ENCODE peak calls at places on chromosomes 1 and 21, in ten cellular contexts. N is fibroblast of lung, Q is coronary artery, U is BE2C, W is tibial nerve, K is transverse colon, X is MCF 10A, R is BJ, A is GM12878, P is kidney epithelial cell. D is an unnamed sample.

GRCh38 chr1:232635778-232636356 is 5.9 kb upstream of the SIPA1L2 start:
- DNase-seq in U (no peak), P (no peak), R (no peak), A (no peak), W (no peak), N (peak; percentile 50), K (no peak), Q (no peak), X (peak; percentile 81), D (peak; percentile 46)

GRCh38 chr1:53619811-53620619 is 118.9 kb downstream of the GLIS1 start:
- DNase-seq in N (peak; percentile 42), K (peak; percentile 6), U (no peak), P (no peak), A (no peak), R (no peak), W (no peak), X (no peak), Q (peak; percentile 35), D (no peak)

GRCh38 chr1:224080082-224080774 is 33.7 kb upstream of the FBXO28 start:
- DNase-seq in N (peak; percentile 74), W (no peak), U (no peak), R (no peak), K (no peak), P (no peak), X (peak; percentile 55), Q (no peak), A (no peak), D (no peak)

GRCh38 chr1:16210581-16210980 is 1.9 kb downstream of the ARHGEF19 start:
- DNase-seq in X (no peak), U (no peak), P (no peak), R (no peak), W (no peak), K (no peak), A (no peak), Q (no peak), N (no peak), D (no peak)

GRCh38 chr1:236063551-236063918 is 1.4 kb downstream of the NID1 start:
- DNase-seq in X (no peak), P (no peak), Q (no peak), A (no peak), U (no peak), N (no peak), R (no peak), K (no peak), W (no peak), D (no peak)

GRCh38 chr1:56627636-56628039 is 17.5 kb upstream of the PRKAA2 start:
- DNase-seq in U (no peak), P (no peak), W (no peak), A (no peak), Q (no peak), N (no peak), K (no peak), X (peak; percentile 32), R (no peak), D (no peak)

GRCh38 chr1:223731076-223731770 is 18.9 kb downstream of the CAPN2 start:
- DNase-seq in W (peak; percentile 75), K (peak; percentile 46), R (no peak), X (peak; percentile 58), A (no peak), U (peak; percentile 82), P (no peak), Q (peak; percentile 84), N (peak; percentile 83), D (no peak)

GRCh38 chr21:44442266-44443125 is 12.8 kb upstream of the LRRC3 start:
- DNase-seq in R (no peak), A (no peak), U (peak; percentile 15), Q (no peak), K (no peak), P (no peak), X (no peak), W (no peak), N (no peak), D (no peak)

GRCh38 chr21:42340187-42340586 is 10.6 kb downstream of the TFF2 start:
- DNase-seq in P (no peak), X (no peak), U (no peak), W (no peak), A (no peak), K (no peak), N (no peak), R (no peak), Q (peak; percentile 45), D (no peak)

GRCh38 chr1:41661428-41662060 is 177.1 kb upstream of the EDN2 start:
- DNase-seq in A (no peak), Q (no peak), N (peak; percentile 12), P (no peak), R (no peak), U (no peak), K (no peak), W (no peak), X (no peak), D (no peak)

DNA sequence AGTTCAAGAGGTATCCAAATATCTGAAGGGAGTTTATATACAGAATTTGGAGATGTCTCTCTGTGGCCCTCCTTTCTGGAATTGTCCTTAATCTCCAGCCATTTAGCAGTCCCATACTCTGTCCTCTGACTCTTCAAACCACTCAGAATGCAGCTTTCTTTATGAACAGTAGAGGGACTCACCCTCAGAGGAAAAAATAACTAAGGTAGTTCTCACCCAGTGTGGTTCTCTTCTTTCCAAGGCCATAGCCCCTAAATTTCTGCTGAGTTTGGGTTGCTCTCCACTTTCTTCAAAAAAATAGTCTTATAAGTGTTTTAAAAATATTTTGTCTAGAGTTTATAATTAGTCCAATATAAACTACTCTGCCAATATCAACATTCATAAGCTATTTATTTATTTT is 369.7 kb downstream of the MATN1 start:
- DNase-seq in A (no peak), X (peak; percentile 9), K (no peak), R (no peak), W (no peak), N (peak; percentile 10), P (no peak), U (no peak), Q (no peak), D (no peak)
- TF ChIP-seq CTCF in A (peak; percentile 10), X (no peak), K (no peak), R (peak; percentile 53), W (no peak), N (peak; percentile 41), P (peak; percentile 49), U (peak; percentile 24), Q (no peak), D (no peak)

DNA sequence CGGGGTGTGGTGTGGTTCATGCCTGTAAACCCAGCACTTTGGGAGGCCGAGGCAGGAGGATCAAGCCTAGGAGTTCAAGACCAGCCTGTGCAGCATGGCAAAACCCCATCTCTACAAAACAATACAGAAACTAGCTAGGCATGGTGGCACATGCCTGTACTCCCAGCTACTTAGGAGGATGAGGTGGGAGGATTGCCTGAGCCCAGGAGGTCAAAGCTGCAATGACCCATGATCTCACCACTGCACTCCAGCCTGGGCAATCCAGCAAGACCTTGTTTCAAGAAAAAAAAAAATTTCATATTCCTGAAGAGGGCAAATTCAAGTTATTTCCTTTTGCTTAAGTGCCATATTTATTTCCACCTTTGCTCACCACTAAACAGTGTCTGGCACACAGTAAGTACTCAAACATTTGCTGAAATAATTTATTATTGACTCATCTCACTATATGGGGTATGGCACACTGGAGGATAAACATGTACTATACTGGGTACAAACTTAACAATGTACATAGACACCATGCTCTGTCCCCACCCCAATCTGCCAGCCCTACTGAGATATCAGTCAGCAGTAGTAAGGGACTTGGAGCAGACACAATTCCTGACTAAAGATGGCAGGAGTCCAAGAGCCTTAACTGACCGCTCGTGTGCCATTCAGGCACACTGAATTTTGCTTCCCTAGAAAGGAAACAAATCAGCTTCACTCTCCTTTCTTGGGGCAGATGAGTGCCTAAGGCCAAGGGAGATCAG is 15.5 kb downstream of the MEAF6 start:
- DNase-seq in N (peak; percentile 57), X (peak; percentile 70), W (no peak), Q (no peak), P (no peak), A (no peak), U (peak; percentile 42), R (no peak), K (peak; percentile 56), D (no peak)
- TF ChIP-seq CTCF in N (no peak), X (no peak), W (no peak), Q (no peak), P (no peak), A (no peak), U (no peak), R (no peak), K (no peak), D (no peak)

GRCh38 chr1:111887385-111887784 is 102.1 kb downstream of the KCND3 start:
- DNase-seq in K (no peak), P (no peak), X (no peak), W (no peak), A (no peak), N (no peak), U (no peak), Q (no peak), R (no peak), D (no peak)

GRCh38 chr1:111882986-111883560 is 106.4 kb downstream of the KCND3 start:
- DNase-seq in P (no peak), Q (no peak), K (no peak), U (no peak), X (no peak), R (no peak), N (no peak), A (no peak), W (no peak), D (no peak)

GRCh38 chr1:111886741-111887140 is 102.7 kb downstream of the KCND3 start:
- DNase-seq in X (no peak), R (no peak), N (no peak), U (no peak), K (no peak), Q (no peak), P (no peak), W (no peak), A (no peak), D (no peak)

GRCh38 chr1:111882537-111882936 is 106.9 kb downstream of the KCND3 start:
- DNase-seq in R (no peak), K (no peak), P (no peak), U (no peak), W (no peak), Q (no peak), X (no peak), N (no peak), A (no peak), D (no peak)

DNA sequence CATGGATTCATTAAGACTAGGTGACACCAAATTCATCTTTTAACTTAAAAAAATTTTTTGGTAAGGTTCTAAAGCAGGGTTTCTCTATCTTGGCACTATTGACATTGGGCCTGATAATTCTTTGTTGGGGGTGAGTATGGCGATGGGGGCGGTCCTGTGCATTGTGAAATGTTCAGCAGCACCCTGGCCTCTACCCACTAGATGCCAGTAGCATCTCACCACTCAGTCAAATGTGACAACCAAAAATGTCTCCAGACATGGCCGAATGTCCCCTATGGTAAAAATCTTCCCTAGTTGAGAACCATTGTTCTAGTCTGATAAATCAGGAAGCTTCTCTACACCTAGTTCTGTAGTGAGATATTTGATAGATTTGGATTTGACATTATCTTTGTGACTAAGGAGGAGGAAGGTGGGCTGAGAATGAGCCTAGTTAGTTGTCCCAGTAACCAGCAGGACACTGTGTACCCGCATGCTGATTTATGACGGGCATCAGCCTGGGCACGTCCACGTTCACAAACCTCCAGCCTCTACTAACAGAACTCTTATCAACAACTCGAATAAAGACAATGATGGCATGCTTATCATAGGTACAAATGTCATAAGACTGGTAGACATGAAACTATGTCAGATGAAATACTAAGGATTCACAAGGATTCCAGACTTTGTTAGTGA is 104.6 kb downstream of the KCND3 start:
- DNase-seq in A (no peak), Q (no peak), W (no peak), K (no peak), R (no peak), U (no peak), P (no peak), N (no peak), X (no peak), D (no peak)
- TF ChIP-seq CTCF in A (no peak), Q (no peak), W (no peak), K (no peak), R (no peak), U (peak; percentile 19), P (no peak), N (no peak), X (no peak), D (no peak)

GRCh38 chr1:228265167-228265566 is 57.3 kb downstream of the OBSCN start:
- DNase-seq in N (peak; percentile 8), X (peak; percentile 48), P (no peak), A (no peak), W (no peak), R (no peak), U (no peak), Q (no peak), K (no peak), D (no peak)
- TF ChIP-seq CTCF in N (peak; percentile 33), X (peak; percentile 63), P (peak; percentile 26), A (peak; percentile 13), W (no peak), R (peak; percentile 40), U (peak; percentile 15), Q (no peak), K (no peak), D (peak; percentile 22)